ENCODE peak calls at places on chromosomes 5 and 9, in five cellular contexts. H, S, R, E and F are unnamed samples.

GRCh38 chr9:136625101-136626065 is 37.3 kb upstream of the EGFL7 start:
- DNase-seq in S (peak), E (peak), R (peak), H (peak), F (peak)

GRCh38 chr9:2158111-2158610 is 143.0 kb downstream of the SMARCA2 start:
- DNase-seq in S (peak), R (no peak), H (peak), E (peak), F (peak)

GRCh38 chr9:38211002-38211401 is 142.0 kb upstream of the SHB start:
- DNase-seq in E (no peak), S (no peak), R (no peak), H (no peak), F (no peak)

GRCh38 chr5:172140120-172140519 is 47.9 kb downstream of the STK10 start:
- DNase-seq in R (no peak), H (no peak), E (no peak), S (no peak), F (no peak)

GRCh38 chr9:19663554-19663953 is 125.3 kb downstream of the SLC24A2 start:
- DNase-seq in R (no peak), H (no peak), S (no peak), E (no peak), F (no peak)

GRCh38 chr9:91071185-91071990 is 269.8 kb downstream of the SYK start:
- DNase-seq in R (peak), H (peak), E (peak), S (no peak), F (no peak)

GRCh38 chr5:34600118-34600493 is 56.0 kb upstream of the RAI14 start:
- DNase-seq in H (no peak), E (no peak), S (no peak), R (no peak), F (no peak)

GRCh38 chr5:159286420-159287035 is 23.4 kb downstream of the UBLCP1 start:
- DNase-seq in E (peak), H (peak), R (no peak), S (no peak), F (peak)

GRCh38 chr9:133763272-133764183 is 25.4 kb upstream of the SARDH start:
- DNase-seq in S (peak), H (no peak), R (no peak), E (peak), F (peak)

GRCh38 chr5:158880514-158881001 is 219.2 kb downstream of the EBF1 start:
- DNase-seq in H (no peak), R (no peak), E (no peak), S (no peak), F (peak)

GRCh38 chr9:115106001-115106400 is 12.0 kb downstream of the TNC start:
- DNase-seq in H (no peak), S (no peak), R (no peak), E (no peak), F (no peak)

GRCh38 chr5:115355777-115356381 is 59.4 kb upstream of the CCDC112 start:
- DNase-seq in S (no peak), E (no peak), H (no peak), R (no peak), F (no peak)
- H3K27ac ChIP-seq in S (no peak), E (no peak), H (no peak), R (no peak), F (no peak)

GRCh38 chr5:134095887-134096589 is 18.4 kb upstream of the TCF7 start:
- DNase-seq in R (no peak), E (no peak), S (no peak), H (no peak), F (no peak)
- H3K4me3 ChIP-seq in R (no peak), E (no peak), S (no peak), H (no peak), F (no peak)

GRCh38 chr9:96565684-96566360 is 53.8 kb downstream of the CDC14B start:
- DNase-seq in E (no peak), H (no peak), S (no peak), R (no peak), F (peak)

GRCh38 chr9:96567203-96567700 is 52.4 kb downstream of the CDC14B start:
- DNase-seq in H (no peak), R (no peak), E (peak), S (no peak), F (peak)

GRCh38 chr9:96564217-96564616 is 55.4 kb downstream of the CDC14B start:
- DNase-seq in S (no peak), H (peak), R (no peak), E (no peak), F (no peak)

DNA sequence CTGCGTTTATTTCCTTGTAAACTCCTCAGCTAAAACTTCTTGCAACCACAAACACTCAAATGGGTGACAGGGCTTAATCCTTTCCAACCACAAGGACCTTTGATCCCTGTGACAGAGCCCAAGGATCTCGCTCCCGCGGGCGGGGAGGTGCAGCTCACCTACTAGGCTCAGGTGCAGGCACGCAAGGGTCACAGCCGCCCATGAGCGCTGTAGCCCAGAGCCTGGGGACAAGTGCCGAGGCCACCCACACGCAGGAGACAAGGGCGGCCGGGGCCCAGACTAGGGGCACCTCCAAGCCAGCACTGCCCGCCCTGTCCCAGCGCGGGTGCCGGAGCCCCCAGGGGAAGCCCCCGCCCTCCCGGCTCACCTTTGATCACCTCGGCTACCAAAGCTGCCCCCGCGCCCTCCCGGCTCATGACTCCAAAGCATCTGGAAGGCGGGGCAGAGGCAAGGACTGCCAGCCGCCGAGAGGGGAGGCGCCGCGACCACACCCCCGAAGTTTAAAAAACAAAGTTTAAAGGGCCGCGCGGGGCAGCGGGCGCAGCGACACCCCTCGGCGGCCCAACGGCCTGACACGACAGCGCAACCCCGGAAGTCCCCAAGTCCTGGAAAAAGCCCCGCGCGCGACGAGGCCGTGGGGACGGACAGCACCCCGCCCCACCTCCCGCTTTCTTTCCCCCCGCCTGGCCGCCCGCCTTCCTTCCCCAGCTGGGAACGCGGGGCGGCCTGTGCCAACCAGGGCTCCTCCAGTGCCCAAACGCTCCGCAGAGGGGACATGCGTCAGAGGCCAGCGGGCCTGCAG is 53.0 kb downstream of the CDC14B start:
- DNase-seq in E (no peak), R (peak), H (peak), S (peak), F (peak)
- H3K27ac ChIP-seq in E (no peak), R (peak), H (peak), S (peak), F (peak)

GRCh38 chr5:2160811-2161210 is 278.1 kb upstream of the IRX4 start:
- DNase-seq in R (no peak), S (no peak), E (no peak), H (no peak), F (no peak)
- H3K4me3 ChIP-seq in R (no peak), S (no peak), E (no peak), H (no peak), F (no peak)

DNA sequence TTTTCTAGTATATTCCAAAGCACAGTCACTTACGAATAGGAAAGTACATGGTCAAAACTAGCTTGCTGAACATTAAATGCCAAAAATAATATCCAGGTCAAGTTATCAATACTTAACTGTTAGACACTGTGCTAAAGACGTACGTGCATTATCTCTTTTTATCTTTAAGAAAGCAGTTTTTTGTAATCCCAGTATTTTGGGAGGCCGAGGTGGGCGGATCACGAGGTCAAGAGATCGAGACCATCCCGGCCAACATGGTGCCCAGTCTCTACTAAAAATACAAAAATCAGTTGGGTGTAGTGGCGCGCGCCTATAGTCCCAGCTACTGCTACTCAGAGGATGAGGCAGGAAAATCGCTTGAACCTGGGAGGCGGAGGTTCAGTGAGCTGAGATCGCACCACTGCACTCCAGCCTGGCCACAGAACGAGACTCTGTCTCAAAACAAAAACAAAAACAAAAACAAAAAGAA is 2.7 kb upstream of the HSPA5 start:
- DNase-seq in S (no peak), R (no peak), H (no peak), E (no peak), F (no peak)
- H3K27ac ChIP-seq in S (no peak), R (no peak), H (no peak), E (peak), F (no peak)

DNA sequence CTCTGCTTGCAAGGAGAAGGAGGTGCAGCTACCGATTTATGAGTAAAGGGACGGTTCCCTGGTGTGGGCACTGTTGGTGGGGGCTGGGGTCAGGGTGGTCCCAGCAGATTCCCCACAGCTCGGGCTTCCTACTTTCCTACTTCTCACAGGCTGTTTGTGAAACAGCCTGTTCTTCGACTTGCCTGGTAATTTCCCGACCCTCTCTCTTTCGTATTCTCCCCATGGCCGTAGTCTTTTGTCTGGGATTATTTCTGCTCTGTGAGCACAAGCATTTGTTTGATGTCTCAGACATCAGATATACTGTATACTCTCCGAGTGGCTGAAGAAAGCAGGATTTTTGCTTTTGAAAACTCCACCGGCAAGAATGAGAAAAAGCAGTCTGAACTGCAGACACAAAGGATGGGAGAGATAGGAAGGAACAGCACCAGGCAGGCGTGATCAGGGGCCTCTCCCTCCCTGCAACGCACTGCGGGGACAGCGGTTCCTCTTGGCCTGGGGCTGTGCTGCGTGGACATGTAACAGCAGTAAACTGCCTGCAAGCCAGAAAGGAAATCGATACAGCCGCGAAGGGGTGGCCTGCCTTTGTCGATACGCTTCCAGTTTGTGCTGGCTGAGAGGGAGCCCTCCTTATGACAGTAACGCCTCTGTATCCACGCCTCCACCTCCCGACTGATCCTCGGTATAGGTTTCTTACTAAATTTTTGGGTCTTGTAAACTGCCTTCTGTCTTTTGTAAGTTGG is 313.9 kb upstream of the TLE4 start:
- DNase-seq in E (no peak), S (no peak), H (no peak), R (no peak), F (no peak)
- H3K4me3 ChIP-seq in E (no peak), S (no peak), H (no peak), R (no peak), F (no peak)